ENCODE peak calls at places on chromosomes 6 and 20, in nine cellular contexts. T is nephron progenitor cell; E is glutamatergic neuron; C is activated CD4-positive, alpha-beta T cell treated with anti-CD3 and anti-CD28 coated beads, Interleukin-2, amount 50 U/mL, for 1 hour; L is astrocyte of the spinal cord; K is right cardiac atrium; O is caudate nucleus; R is HCT116; U is skeletal muscle cell. V is an unnamed sample.

GRCh38 chr6:108961985-108962384 is 113.8 kb downstream of the ARMC2 start:
- DNase-seq in O (no peak), L (peak; percentile 54), R (no peak), E (no peak), T (no peak), U (peak; percentile 75), K (no peak), C (no peak), V (no peak)

GRCh38 chr6:79782775-79783174 is 151.6 kb downstream of the SH3BGRL2 start:
- DNase-seq in L (no peak), U (no peak), E (no peak), C (no peak), R (no peak), K (no peak), T (no peak), O (no peak), V (no peak)

GRCh38 chr20:25257130-25257529 is 9.2 kb downstream of the PYGB start:
- DNase-seq in U (no peak), C (no peak), T (no peak), O (no peak), R (no peak), K (no peak), L (no peak), E (no peak), V (no peak)

GRCh38 chr20:8144282-8145245 is 12.5 kb downstream of the PLCB1 start:
- DNase-seq in E (no peak), L (peak; percentile 93), R (no peak), O (no peak), C (no peak), K (peak; percentile 19), T (no peak), U (peak; percentile 96), V (no peak)

GRCh38 chr20:62374431-62375152 is 7.5 kb upstream of the LAMA5 start:
- DNase-seq in K (no peak), C (no peak), R (no peak), L (no peak), T (no peak), U (no peak), O (no peak), E (no peak), V (no peak)

GRCh38 chr20:2135018-2135417 is 33.4 kb downstream of the STK35 start:
- DNase-seq in T (no peak), L (no peak), E (no peak), O (no peak), K (no peak), U (no peak), C (no peak), R (no peak), V (no peak)

GRCh38 chr20:58969439-58969838 is 11.6 kb upstream of the NELFCD start:
- DNase-seq in U (no peak), L (no peak), K (no peak), O (no peak), T (no peak), E (no peak), R (no peak), C (no peak), V (no peak)

GRCh38 chr6:113073611-113074191 is 726.6 kb downstream of the RFPL4B start:
- DNase-seq in O (no peak), C (no peak), E (no peak), R (no peak), U (no peak), T (no peak), L (peak; percentile 79), K (no peak), V (no peak)

GRCh38 chr20:22825076-22825475 is 210.0 kb upstream of the SSTR4 start:
- DNase-seq in L (no peak), T (no peak), C (no peak), E (no peak), U (peak; percentile 43), K (no peak), R (no peak), O (no peak), V (no peak)

GRCh38 chr20:8073024-8073832 is 53.7 kb upstream of the TMX4 start:
- DNase-seq in R (no peak), C (no peak), E (no peak), U (peak; percentile 72), K (peak; percentile 24), L (peak; percentile 68), T (no peak), O (no peak), V (no peak)

V was measured in occipital lobe.